ENCODE peak calls at places on chromosomes 1 and 21, in four cellular contexts. C, V, F and Q are unnamed samples.

GRCh38 chr1:160580208-160580812 is 1.0 kb upstream of the CD84 start:
- DNase-seq in C (no peak), V (no peak), F (no peak), Q (no peak)

GRCh38 chr1:18775341-18775740 is 84.1 kb downstream of the TAS1R2 start:
- DNase-seq in C (no peak), V (no peak), F (no peak), Q (no peak)

GRCh38 chr1:70038025-70038424 is 167.4 kb downstream of the LRRC40 start:
- DNase-seq in C (peak; percentile 70), V (no peak), F (peak; percentile 95), Q (no peak)

GRCh38 chr1:203507227-203507626 is 13.3 kb downstream of the OPTC start:
- DNase-seq in C (no peak), V (no peak), F (no peak), Q (no peak)

GRCh38 chr21:45995686-45996179 is 14.2 kb downstream of the COL6A1 start:
- DNase-seq in C (no peak), V (no peak), F (peak; percentile 14), Q (no peak)

GRCh38 chr1:228487336-228488106 is at the start of gene RNF187:
- DNase-seq in C (no peak), V (no peak), F (no peak), Q (no peak)

GRCh38 chr1:5757177-5757820 is 234.9 kb downstream of the NPHP4 start:
- DNase-seq in C (no peak), V (no peak), F (no peak), Q (no peak)

GRCh38 chr1:167057297-167057688 is 32.9 kb downstream of the GPA33 start:
- DNase-seq in C (peak; percentile 59), V (peak; percentile 10), F (peak; percentile 42), Q (no peak)

GRCh38 chr1:100115524-100115923 is 17.2 kb downstream of the SASS6 start:
- DNase-seq in C (no peak), V (no peak), F (no peak), Q (no peak)

GRCh38 chr21:29114765-29115164 is 15.7 kb upstream of the MAP3K7CL start:
- DNase-seq in C (peak; percentile 86), V (no peak), F (peak; percentile 72), Q (no peak)

GRCh38 chr1:203199481-203200058 is 13.1 kb upstream of the CHI3L1 start:
- DNase-seq in C (no peak), V (no peak), F (no peak), Q (no peak)

GRCh38 chr21:45558044-45558721 is 15.9 kb upstream of the SLC19A1 start:
- DNase-seq in C (no peak), V (no peak), F (no peak), Q (no peak)

GRCh38 chr21:44761747-44762208 is 39.8 kb downstream of the UBE2G2 start:
- DNase-seq in C (no peak), V (no peak), F (no peak), Q (no peak)

GRCh38 chr1:68490046-68490651 is 6.7 kb downstream of the DEPDC1 start:
- DNase-seq in C (no peak), V (no peak), F (peak; percentile 43), Q (no peak)

GRCh38 chr1:209557216-209557615 is 26.3 kb upstream of the CAMK1G start:
- DNase-seq in C (no peak), V (no peak), F (no peak), Q (no peak)

GRCh38 chr1:90387825-90388224 is 329.3 kb downstream of the BARHL2 start:
- DNase-seq in C (no peak), V (no peak), F (no peak), Q (no peak)